ENCODE peak calls at places on chromosomes 13 and 19, in five cellular contexts. D is thyroid gland, F is heart right ventricle, M is choroid plexus epithelial cell, J is bronchial epithelial cell. U is an unnamed sample.

GRCh38 chr19:53980553-53981407 is 10.7 kb upstream of the CACNG6 start:
- DNase-seq in D (no peak), F (no peak), M (peak), J (no peak), U (no peak)

GRCh38 chr19:35216833-35217707 is 11.5 kb downstream of the FAM187B start:
- DNase-seq in D (no peak), F (no peak), M (no peak), J (peak), U (no peak)

GRCh38 chr13:34776390-34776981 is 165.6 kb upstream of the NBEA start:
- DNase-seq in D (no peak), F (no peak), M (no peak), J (peak), U (no peak)

GRCh38 chr13:46666727-46667456 is 113.9 kb downstream of the LRCH1 start:
- DNase-seq in D (no peak), F (peak), M (no peak), J (no peak), U (no peak)

GRCh38 chr13:21812192-21812626 is 141.3 kb downstream of the FGF9 start:
- DNase-seq in D (no peak), F (no peak), M (no peak), J (no peak), U (no peak)

GRCh38 chr19:5985098-5985783 is 7.3 kb upstream of the RANBP3 start:
- DNase-seq in D (peak), F (no peak), M (peak), J (peak), U (no peak)

GRCh38 chr19:2315818-2316353 is 7.9 kb upstream of the LINGO3 start:
- DNase-seq in D (peak), F (peak), M (peak), J (no peak), U (no peak)

GRCh38 chr13:39253774-39254173 is 215.5 kb downstream of the NHLRC3 start:
- DNase-seq in D (no peak), F (no peak), M (peak), J (peak), U (no peak)

GRCh38 chr13:45393941-45394570 is 24.1 kb downstream of the SLC25A30 start:
- DNase-seq in D (peak), F (no peak), M (peak), J (peak), U (no peak)

GRCh38 chr13:30763786-30764440 is 28.6 kb downstream of the ALOX5AP start:
- DNase-seq in D (no peak), F (no peak), M (peak), J (peak), U (no peak)

GRCh38 chr13:50244913-50245574 is 229.8 kb downstream of the KCNRG start:
- DNase-seq in D (no peak), F (no peak), M (peak), J (peak), U (peak)

GRCh38 chr13:21785990-21786389 is 115.1 kb downstream of the FGF9 start:
- DNase-seq in D (no peak), F (no peak), M (no peak), J (no peak), U (no peak)

GRCh38 chr19:41615207-41615606 is 11.7 kb downstream of the CEACAM4 start:
- DNase-seq in D (no peak), F (no peak), M (no peak), J (no peak), U (no peak)

GRCh38 chr13:66634384-66634783 is 595.8 kb downstream of the PCDH9 start:
- DNase-seq in D (no peak), F (no peak), M (peak), J (peak), U (no peak)

GRCh38 chr19:28494466-28494865 is 718.5 kb downstream of the UQCRFS1 start:
- DNase-seq in D (no peak), F (no peak), M (no peak), J (no peak), U (no peak)

GRCh38 chr19:13887529-13887928 is 10.6 kb downstream of the NANOS3 start:
- DNase-seq in D (no peak), F (no peak), M (peak), J (peak), U (no peak)

GRCh38 chr13:37313383-37313782 is 207.9 kb upstream of the CSNK1A1L start:
- DNase-seq in D (no peak), F (no peak), M (peak), J (peak), U (peak)

GRCh38 chr19:17052439-17052838 is 22.8 kb downstream of the HAUS8 start:
- DNase-seq in D (peak), F (no peak), M (peak), J (peak), U (no peak)

GRCh38 chr19:46052896-46053295 is 12.1 kb upstream of the IGFL4 start:
- DNase-seq in D (no peak), F (no peak), M (no peak), J (no peak), U (no peak)

GRCh38 chr13:106184778-106185177 is 350.7 kb downstream of the EFNB2 start:
- DNase-seq in D (no peak), F (no peak), M (no peak), J (no peak), U (no peak)

DNA sequence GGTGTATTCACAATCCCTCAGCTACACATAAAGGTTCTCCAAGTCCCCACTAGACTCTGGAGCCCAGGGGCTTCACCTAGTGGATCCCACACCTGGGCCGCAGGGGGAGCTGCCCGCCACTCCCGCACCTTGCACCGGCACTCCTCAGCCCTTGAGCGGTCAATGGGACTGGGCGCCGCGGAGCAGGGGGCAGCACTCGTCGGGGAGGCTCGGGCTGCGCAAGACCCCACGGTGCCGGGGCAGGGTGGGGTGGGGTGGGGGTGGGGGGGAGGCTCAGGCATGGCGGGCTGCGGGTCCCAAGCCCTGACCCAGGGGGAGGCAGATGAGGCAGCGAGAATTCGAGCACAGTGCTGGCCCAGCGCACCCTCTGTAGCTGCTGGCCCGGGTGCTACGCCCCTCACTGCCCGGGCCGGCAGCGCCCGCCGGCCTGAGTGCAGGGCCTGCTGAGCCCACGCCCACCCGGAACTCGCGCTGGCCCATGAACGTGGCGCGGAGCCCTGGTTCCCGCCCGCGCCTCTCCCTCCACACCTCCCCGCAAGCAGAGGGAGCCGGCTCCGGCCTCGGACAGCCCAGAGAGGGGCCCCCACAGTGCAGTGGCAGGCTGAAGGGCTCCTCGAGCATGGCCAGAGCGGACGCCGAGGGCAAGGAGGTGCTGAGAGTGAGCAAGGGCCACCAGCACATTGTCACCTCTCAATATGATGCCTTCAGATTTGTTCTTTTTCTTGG is 121.7 kb downstream of the UGGT2 start:
- DNase-seq in D (no peak), F (no peak), M (no peak), J (no peak), U (no peak)
- TF ChIP-seq CTCF in D (no peak), F (no peak), M (no peak), J (no peak), U (no peak)

GRCh38 chr13:51449018-51449417 is 3.8 kb downstream of the INTS6 start:
- DNase-seq in D (no peak), F (no peak), M (no peak), J (no peak), U (no peak)

GRCh38 chr13:51444922-51445321 is 7.9 kb downstream of the INTS6 start:
- DNase-seq in D (no peak), F (no peak), M (peak), J (peak), U (no peak)
- TF ChIP-seq CTCF in D (no peak), F (peak), M (peak), J (no peak), U (peak)

GRCh38 chr13:100203696-100204367 is 114.9 kb downstream of the PCCA start:
- DNase-seq in D (no peak), F (no peak), M (peak), J (peak), U (no peak)
- TF ChIP-seq CTCF in D (no peak), F (no peak), M (no peak), J (no peak), U (no peak)

GRCh38 chr13:97574926-97575325 is 141.0 kb downstream of the RAP2A start:
- DNase-seq in D (no peak), F (peak), M (peak), J (peak), U (no peak)
- TF ChIP-seq CTCF in D (no peak), F (peak), M (peak), J (peak), U (peak)

DNA sequence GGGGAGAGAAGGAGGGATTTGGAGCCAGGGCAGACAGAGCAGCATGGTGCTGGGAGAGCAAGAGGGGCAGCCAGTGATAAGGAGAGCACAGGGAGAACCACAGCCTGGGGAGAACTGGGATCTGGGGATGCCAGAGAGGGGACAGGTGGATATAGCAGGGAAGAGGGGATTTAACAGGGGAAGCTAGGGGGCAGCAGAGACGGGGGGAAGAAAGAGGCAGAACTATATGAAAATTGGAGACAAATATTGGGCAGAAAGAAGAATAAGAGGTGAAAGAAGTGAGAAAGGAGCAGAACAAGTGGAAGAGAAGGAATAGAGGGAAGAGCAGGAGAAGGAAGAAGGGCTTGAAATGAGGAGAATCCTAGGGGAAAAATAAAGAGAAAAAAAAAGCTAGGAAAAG is 6.5 kb upstream of the ZNF528 start:
- DNase-seq in D (no peak), F (no peak), M (no peak), J (no peak), U (no peak)
- TF ChIP-seq CTCF in D (no peak), F (no peak), M (no peak), J (no peak), U (no peak)

DNA sequence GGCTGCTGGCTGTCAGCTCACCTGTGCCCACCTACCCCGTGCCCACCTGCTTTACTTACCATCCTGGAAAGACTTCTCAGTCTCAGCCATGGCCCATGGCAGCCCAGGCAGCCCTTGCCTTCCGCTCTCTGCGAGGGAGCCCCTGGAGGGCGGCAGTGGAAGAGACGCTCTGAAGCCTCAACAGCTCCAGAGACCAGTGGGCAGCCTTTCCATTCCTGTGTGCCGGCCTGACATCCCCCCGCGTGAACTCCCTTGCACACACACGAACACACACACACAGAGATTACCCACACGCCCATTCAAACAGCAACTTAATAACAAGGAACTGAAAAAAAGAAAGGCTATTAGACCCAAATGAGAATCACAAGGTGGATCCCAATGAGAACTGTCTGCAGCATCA is 14.2 kb upstream of the RASA3 start:
- DNase-seq in D (no peak), F (no peak), M (peak), J (no peak), U (no peak)
- TF ChIP-seq CTCF in D (no peak), F (no peak), M (peak), J (no peak), U (no peak)

GRCh38 chr19:4547303-4548237 is 7.7 kb upstream of the LRG1 start:
- DNase-seq in D (no peak), F (no peak), M (no peak), J (no peak), U (no peak)
- TF ChIP-seq CTCF in D (no peak), F (peak), M (peak), J (peak), U (peak)

DNA sequence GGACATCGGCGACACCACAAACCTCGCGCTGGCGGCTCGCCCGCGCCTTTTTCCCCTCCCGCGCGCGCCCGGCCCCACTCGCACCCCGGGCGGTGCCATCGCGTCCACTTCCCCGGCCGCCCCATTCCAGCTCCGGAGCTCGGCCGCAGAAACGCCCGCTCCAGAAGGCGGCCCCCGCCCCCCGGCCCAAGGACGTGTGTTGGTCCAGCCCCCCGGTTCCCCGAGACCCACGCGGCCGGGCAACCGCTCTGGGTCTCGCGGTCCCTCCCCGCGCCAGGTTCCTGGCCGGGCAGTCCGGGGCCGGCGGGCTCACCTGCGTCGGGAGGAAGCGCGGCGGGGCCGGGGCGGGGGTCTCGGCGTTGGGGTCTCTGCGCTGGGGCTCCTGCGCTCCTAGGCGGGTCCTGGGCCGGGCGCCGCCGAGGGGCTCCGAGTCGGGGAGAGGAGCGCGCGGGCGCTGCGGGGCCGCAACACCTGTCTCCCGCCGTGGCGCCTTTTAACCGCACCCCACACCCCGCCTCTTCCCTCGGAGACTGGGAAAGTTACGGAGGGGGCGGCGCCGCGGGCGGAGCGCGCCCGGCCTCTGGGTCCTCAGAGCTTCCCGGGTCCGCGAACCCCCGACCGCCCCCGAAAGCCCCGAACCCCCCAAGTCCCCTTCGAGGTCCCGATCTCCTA is at the start of gene GJB2:
- DNase-seq in D (peak), F (peak), M (no peak), J (no peak), U (no peak)
- TF ChIP-seq CTCF in D (no peak), F (no peak), M (no peak), J (no peak), U (no peak)

GRCh38 chr13:19601749-19602725 is 31.4 kb upstream of the MPHOSPH8 start:
- DNase-seq in D (peak), F (peak), M (peak), J (no peak), U (no peak)
- TF ChIP-seq CTCF in D (no peak), F (peak), M (no peak), J (peak), U (no peak)